ENCODE peak calls at places on chromosomes 7 and 10, in four cellular contexts. C is GM12878, Z is HepG2, D is H1. J is an unnamed sample.

GRCh38 chr10:964321-964987 is 23.8 kb upstream of the GTPBP4 start:
- DNase-seq in C (no peak), Z (no peak), D (no peak), J (no peak)

GRCh38 chr7:22617166-22617565 is 109.8 kb upstream of the IL6 start:
- DNase-seq in C (no peak), Z (no peak), D (no peak), J (no peak)

GRCh38 chr10:49516216-49516970 is 22.5 kb downstream of the ERCC6 start:
- DNase-seq in C (no peak), Z (no peak), D (no peak), J (no peak)

GRCh38 chr7:128454808-128455555 is 696 bp upstream of the HILPDA start:
- DNase-seq in C (no peak), Z (no peak), D (no peak), J (no peak)

GRCh38 chr10:110067960-110068770 is 60.4 kb downstream of the ADD3 start:
- DNase-seq in C (no peak), Z (peak), D (no peak), J (no peak)

GRCh38 chr10:83965473-83965872 is 173.8 kb upstream of the GHITM start:
- DNase-seq in C (no peak), Z (no peak), D (no peak), J (no peak)

GRCh38 chr10:96524745-96525144 is 11.0 kb upstream of the TLL2 start:
- DNase-seq in C (no peak), Z (no peak), D (no peak), J (no peak)

GRCh38 chr10:83248232-83248631 is 891.1 kb upstream of the GHITM start:
- DNase-seq in C (no peak), Z (no peak), D (no peak), J (no peak)

GRCh38 chr7:50539725-50540124 is 25.5 kb downstream of the DDC start:
- DNase-seq in C (no peak), Z (no peak), D (no peak), J (no peak)

GRCh38 chr7:102432476-102433318 is 678 bp upstream of the ORAI2 start:
- DNase-seq in C (no peak), Z (no peak), D (no peak), J (no peak)

GRCh38 chr7:39091774-39092173 is 114.1 kb downstream of the POU6F2 start:
- DNase-seq in C (no peak), Z (no peak), D (no peak), J (no peak)

GRCh38 chr7:16212610-16213009 is 208.7 kb downstream of the CRPPA start:
- DNase-seq in C (no peak), Z (no peak), D (no peak), J (no peak)

GRCh38 chr7:55173671-55174070 is 154.9 kb downstream of the EGFR start:
- DNase-seq in C (no peak), Z (no peak), D (no peak), J (no peak)

GRCh38 chr10:93871805-93872204 is 22.0 kb upstream of the SLC35G1 start:
- DNase-seq in C (no peak), Z (no peak), D (no peak), J (no peak)

GRCh38 chr10:127524229-127524628 is 24.9 kb upstream of the NPS start:
- DNase-seq in C (no peak), Z (no peak), D (no peak), J (no peak)

GRCh38 chr7:123923599-123923998 is 1.4 kb upstream of the SPAM1 start:
- DNase-seq in C (no peak), Z (no peak), D (no peak), J (no peak)

GRCh38 chr7:115707236-115707635 is 323.3 kb downstream of the TFEC start:
- DNase-seq in C (no peak), Z (peak), D (no peak), J (no peak)

GRCh38 chr10:79390551-79391229 is 43.4 kb downstream of the PPIF start:
- DNase-seq in C (no peak), Z (no peak), D (peak), J (no peak)

DNA sequence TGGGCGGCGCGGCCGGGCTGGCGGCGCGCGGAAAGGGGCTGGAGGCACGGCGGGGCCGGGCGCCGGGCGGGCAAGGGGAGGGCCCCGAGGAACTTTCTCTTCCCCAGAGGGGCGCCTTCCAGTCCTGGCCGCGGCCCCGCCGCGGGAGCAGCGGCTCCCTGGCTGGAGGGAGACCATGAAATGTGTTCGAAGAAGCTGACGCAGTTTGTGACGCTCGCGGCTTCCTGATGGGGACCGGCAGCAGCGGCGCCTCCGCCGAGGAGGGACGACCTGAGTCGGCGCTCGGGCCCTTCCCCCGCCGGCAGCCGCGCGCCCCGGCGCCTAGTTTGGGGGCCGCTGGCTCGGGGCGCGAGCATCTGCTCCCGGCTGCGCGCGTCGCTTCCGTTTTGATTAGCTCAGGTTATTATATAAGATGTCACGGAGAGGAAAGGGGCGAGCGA is 57.2 kb upstream of the PCGF5 start:
- DNase-seq in C (no peak), Z (peak), D (peak), J (peak)
- H3K4me3 ChIP-seq in C (peak), Z (peak), D (peak), J (peak)

DNA sequence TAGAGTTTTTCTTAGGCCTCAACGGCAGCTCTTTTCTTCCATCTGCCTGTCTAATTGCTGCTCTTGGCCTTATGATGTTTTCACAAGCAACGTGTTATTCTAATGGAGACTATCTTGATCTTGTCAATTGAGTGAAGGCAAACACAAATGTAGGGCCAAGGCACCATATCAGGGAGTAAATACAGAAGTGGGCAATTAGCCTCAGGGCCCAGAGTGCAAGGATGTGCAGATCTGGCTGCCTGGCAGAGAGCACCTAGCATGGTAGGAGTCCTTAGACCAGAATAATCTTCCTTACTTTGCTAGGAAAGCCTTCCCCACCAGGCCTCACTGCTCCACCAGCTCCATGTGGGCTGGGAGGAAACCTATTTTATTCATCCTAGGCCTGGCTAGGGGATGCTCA is 590.9 kb downstream of the LRMDA start:
- DNase-seq in C (no peak), Z (no peak), D (no peak), J (no peak)
- TF ChIP-seq SUZ12 in C (no peak), Z (no peak), D (no peak), J (no peak)

DNA sequence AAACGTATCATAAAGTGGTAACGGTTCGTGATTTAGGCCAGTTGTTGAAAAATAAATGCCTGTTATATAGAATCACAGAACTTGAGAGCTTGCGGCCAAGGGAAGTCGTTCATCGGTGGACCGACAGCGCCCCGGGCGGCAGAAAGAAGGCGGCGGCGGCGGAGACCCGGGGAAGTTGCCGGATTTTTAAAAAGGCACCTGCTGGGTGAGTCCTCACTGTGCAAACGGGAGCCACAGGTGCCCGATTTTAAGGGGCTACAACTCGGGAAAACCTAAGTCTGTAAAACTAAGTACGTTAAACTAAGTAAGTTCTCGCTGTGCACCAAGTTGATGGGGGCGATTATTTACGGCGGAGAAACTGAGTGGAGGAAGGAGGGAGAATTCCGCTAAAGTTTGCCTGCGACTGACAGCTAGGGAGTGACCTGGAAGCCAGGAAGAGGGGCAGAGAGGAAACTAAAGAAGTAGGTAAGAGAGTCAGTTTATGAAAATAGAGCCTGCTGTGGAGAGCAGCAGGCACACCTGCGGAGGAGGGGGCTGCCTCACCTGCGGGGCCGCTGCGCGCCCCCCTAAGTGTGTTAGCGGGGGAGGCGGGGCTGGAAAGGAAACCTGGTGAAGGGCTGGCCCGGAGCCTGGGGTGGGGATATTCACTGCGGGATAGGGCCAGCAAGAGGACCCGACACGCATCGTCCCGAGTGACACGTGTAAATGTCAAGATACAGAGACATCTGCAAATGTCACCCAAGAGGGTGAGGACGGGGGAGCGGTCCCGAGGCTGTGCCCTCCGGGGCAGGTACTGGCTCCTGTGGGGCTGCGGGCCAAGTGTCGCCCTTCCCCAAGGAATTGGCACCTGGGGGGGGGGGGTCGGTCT is 1.0 kb downstream of the ADAM12 start:
- DNase-seq in C (no peak), Z (no peak), D (peak), J (peak)
- H3K4me3 ChIP-seq in C (no peak), Z (no peak), D (peak), J (peak)

DNA sequence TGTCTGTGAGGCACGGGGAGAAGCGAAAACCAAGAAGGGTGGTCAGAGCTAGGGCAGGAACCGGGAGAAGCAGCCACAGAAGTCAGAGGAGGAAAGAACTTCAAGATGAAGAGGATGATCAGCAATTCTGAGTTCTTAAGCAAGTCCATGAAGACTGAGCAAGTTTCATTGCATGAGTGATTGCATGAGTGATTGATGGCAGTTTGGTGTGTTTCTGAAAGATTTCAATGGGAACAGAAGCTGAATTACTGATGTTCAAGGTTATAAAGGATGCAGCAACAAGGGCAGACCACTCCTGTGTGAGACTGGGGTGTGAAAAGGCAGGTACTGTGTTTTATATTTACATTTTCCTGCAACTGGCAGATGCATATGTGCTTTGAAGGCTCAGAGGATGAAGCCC is 35.4 kb downstream of the CCNY start:
- DNase-seq in C (no peak), Z (no peak), D (peak), J (no peak)
- TF ChIP-seq SUZ12 in C (no peak), Z (no peak), D (no peak), J (no peak)

DNA sequence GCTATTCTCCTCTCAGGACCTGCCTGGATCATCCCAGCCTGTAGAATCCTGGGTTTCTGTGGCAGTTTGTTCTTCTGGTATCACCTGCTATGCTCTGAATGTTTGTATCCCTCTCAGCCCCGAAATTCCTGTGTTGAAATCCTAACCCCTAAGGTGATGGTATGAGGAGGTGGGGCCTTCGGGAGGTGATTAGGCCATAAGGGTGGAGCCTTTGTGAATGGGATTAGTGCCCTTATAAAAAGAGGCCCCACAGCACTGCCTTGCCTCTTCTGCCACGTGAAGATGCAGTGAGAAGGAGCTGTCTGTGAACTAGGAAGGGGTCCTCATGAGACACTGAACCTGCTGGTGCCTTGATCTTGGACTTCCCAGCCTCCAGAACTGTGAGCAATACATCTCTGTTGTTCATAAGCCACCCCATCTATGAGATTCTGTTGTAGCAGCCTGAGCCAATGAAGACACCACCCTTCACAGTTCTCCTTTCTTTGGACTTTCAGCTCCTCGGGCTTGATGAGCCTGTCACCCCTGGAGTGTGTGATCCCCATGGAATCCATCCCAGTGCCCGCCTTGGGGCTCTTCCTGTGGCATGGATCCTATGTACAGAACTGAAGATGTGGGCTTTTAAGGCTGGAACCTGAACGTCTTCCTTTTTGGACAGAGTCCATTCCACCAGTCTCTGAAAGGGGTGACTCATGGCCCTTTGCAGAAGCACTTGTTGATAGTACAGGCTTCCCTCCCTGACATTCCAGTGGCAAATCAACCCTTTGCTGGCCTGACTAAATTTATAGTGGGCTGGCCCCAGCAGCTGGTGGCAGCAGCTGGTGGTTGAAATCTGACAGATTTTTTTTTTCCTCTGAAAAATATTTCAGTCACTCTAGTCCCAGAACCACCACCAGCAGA is 138.0 kb downstream of the TACC2 start:
- DNase-seq in C (no peak), Z (peak), D (no peak), J (no peak)
- H3K4me3 ChIP-seq in C (no peak), Z (no peak), D (no peak), J (no peak)

DNA sequence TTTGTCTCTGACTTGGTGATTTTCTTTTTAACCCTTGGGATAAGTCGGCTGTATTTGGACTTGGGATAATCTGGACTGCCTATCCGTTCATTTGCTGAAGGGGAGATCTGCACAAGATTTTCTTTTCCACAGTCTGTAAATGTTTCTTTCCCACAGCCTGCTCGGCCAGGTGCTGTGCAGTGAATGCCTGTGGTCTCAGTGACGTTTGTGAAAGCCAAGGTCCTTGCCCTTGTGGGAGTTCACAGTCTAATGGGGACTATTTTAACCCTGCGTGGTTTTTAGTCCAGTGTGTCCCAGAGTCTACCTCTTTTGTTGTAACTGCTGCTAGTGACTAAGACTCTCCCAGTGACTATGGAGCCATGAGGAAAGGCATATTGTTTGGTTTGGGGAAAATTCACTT is 8.9 kb downstream of the PNLIP start:
- DNase-seq in C (no peak), Z (no peak), D (no peak), J (no peak)
- TF ChIP-seq SUZ12 in C (no peak), Z (no peak), D (no peak), J (no peak)

J was measured in NT2/D1.